ENCODE peak calls at places on chromosomes 3 and 15, in five cellular contexts. Q is H1, O is K562, K is GM12878, S is SK-N-SH. P is an unnamed sample.
A peak's percentile ranks its signal among the peaks of the same experiment; 100 is the strongest.

GRCh38 chr3:195224980-195225580 is 45.9 kb downstream of the XXYLT1 start:
- DNase-seq in S (no peak), K (no peak), O (no peak), Q (peak; percentile 44), P (no peak)

GRCh38 chr3:13569201-13569600 is 20.3 kb downstream of the FBLN2 start:
- DNase-seq in Q (no peak), K (no peak), S (peak; percentile 72), O (no peak), P (no peak)

GRCh38 chr3:169954142-169954756 is 12.4 kb upstream of the SEC62 start:
- DNase-seq in S (no peak), Q (no peak), K (peak; percentile 38), O (no peak), P (no peak)

GRCh38 chr3:194257916-194258668 is 93.0 kb downstream of the CPN2 start:
- DNase-seq in S (no peak), K (no peak), O (no peak), Q (no peak), P (no peak)

GRCh38 chr3:171427771-171428320 is 32.4 kb downstream of the TNIK start:
- DNase-seq in K (no peak), S (no peak), O (no peak), Q (no peak), P (no peak)

GRCh38 chr15:74302821-74303359 is 64.6 kb downstream of the CYP11A1 start:
- DNase-seq in O (peak; percentile 49), K (no peak), Q (peak; percentile 87), S (peak; percentile 93), P (peak; percentile 11)

GRCh38 chr3:168883145-168883544 is 780.4 kb downstream of the MECOM start:
- DNase-seq in K (no peak), S (no peak), Q (no peak), O (no peak), P (no peak)

GRCh38 chr3:148066787-148067186 is 630.9 kb upstream of the AGTR1 start:
- DNase-seq in Q (no peak), O (no peak), S (no peak), K (no peak), P (no peak)

GRCh38 chr3:55270976-55271375 is 216.1 kb downstream of the WNT5A start:
- DNase-seq in K (no peak), Q (no peak), S (no peak), O (no peak), P (peak; percentile 3)

GRCh38 chr3:55157736-55158135 is 229.9 kb upstream of the LRTM1 start:
- DNase-seq in Q (no peak), K (no peak), O (no peak), S (no peak), P (no peak)

GRCh38 chr3:81838455-81838854 is 77.0 kb upstream of the GBE1 start:
- DNase-seq in K (no peak), S (no peak), Q (no peak), O (no peak), P (no peak)

GRCh38 chr3:186365202-186365974 is 3.4 kb upstream of the DGKG start:
- DNase-seq in Q (no peak), S (no peak), O (no peak), K (no peak), P (no peak)

GRCh38 chr3:176521531-176522175 is 675.6 kb downstream of the TBL1XR1 start:
- DNase-seq in O (no peak), K (no peak), S (no peak), Q (no peak), P (no peak)

GRCh38 chr3:186742618-186743335 is 25.6 kb downstream of the KNG1 start:
- DNase-seq in Q (no peak), S (no peak), K (no peak), O (no peak), P (peak; percentile 80)

GRCh38 chr3:67386446-67386845 is 268.0 kb downstream of the SUCLG2 start:
- DNase-seq in S (no peak), K (no peak), Q (no peak), O (no peak), P (no peak)

GRCh38 chr15:88917764-88918163 is 4.6 kb upstream of the MFGE8 start:
- DNase-seq in K (no peak), S (no peak), Q (no peak), O (no peak), P (no peak)

GRCh38 chr3:178703268-178703975 is 167.2 kb downstream of the KCNMB2 start:
- DNase-seq in S (no peak), O (peak; percentile 14), K (no peak), Q (no peak), P (no peak)

GRCh38 chr15:57031082-57031481 is 112.6 kb downstream of the TCF12 start:
- DNase-seq in Q (no peak), S (no peak), K (no peak), O (no peak), P (no peak)

GRCh38 chr3:50444782-50445181 is 58.7 kb downstream of the CACNA2D2 start:
- DNase-seq in O (no peak), S (no peak), Q (no peak), K (no peak), P (no peak)

GRCh38 chr3:30548605-30549004 is 57.8 kb upstream of the TGFBR2 start:
- DNase-seq in K (no peak), Q (peak; percentile 84), S (peak; percentile 32), O (peak; percentile 61), P (no peak)

GRCh38 chr3:38165722-38166387 is 518 bp downstream of the OXSR1 start:
- DNase-seq in Q (no peak), K (no peak), S (no peak), O (no peak), P (peak; percentile 31)

GRCh38 chr15:41512512-41513281 is 930 bp downstream of the LTK start:
- DNase-seq in O (peak; percentile 63), K (no peak), Q (peak; percentile 68), S (peak; percentile 75), P (no peak)

GRCh38 chr3:162295323-162295983 is 798.8 kb downstream of the OTOL1 start:
- DNase-seq in Q (no peak), S (no peak), K (no peak), O (no peak), P (no peak)

GRCh38 chr3:72285483-72285882 is 500.5 kb upstream of the PROK2 start:
- DNase-seq in K (no peak), O (no peak), S (no peak), Q (no peak), P (no peak)
- TF ChIP-seq EP300 in K (no peak), O (no peak), S (no peak), Q (no peak), P (no peak)

GRCh38 chr3:136070953-136071949 is 105.7 kb downstream of the PPP2R3A start:
- DNase-seq in O (no peak), S (no peak), Q (no peak), K (no peak), P (no peak)
- TF ChIP-seq JUND in O (no peak), S (no peak), Q (no peak), K (no peak), P (no peak)

GRCh38 chr3:114872588-114872987 is 274.5 kb downstream of the ZBTB20 start:
- DNase-seq in K (no peak), S (no peak), O (no peak), Q (no peak), P (no peak)
- TF ChIP-seq EP300 in K (no peak), S (no peak), O (no peak), Q (no peak), P (no peak)

GRCh38 chr15:66620744-66621344 is 55.0 kb upstream of the LCTL start:
- DNase-seq in S (no peak), K (no peak), Q (no peak), O (no peak), P (no peak)

GRCh38 chr15:66623801-66624453 is 58.1 kb upstream of the LCTL start:
- DNase-seq in K (no peak), S (no peak), Q (no peak), O (no peak), P (no peak)

GRCh38 chr15:66625531-66625930 is 59.7 kb upstream of the LCTL start:
- DNase-seq in K (no peak), S (no peak), Q (no peak), O (no peak), P (no peak)

GRCh38 chr15:66621491-66622467 is 56.0 kb upstream of the LCTL start:
- DNase-seq in S (no peak), O (peak; percentile 73), K (no peak), Q (peak; percentile 68), P (no peak)

GRCh38 chr15:66622677-66623076 is 56.9 kb upstream of the LCTL start:
- DNase-seq in S (no peak), K (no peak), Q (no peak), O (no peak), P (no peak)
- TF ChIP-seq JUND in S (no peak), K (no peak), Q (no peak), O (no peak), P (no peak)

GRCh38 chr15:35362195-35362829 is 183.7 kb downstream of the DPH6 start:
- DNase-seq in K (no peak), S (no peak), O (no peak), Q (no peak), P (no peak)

DNA sequence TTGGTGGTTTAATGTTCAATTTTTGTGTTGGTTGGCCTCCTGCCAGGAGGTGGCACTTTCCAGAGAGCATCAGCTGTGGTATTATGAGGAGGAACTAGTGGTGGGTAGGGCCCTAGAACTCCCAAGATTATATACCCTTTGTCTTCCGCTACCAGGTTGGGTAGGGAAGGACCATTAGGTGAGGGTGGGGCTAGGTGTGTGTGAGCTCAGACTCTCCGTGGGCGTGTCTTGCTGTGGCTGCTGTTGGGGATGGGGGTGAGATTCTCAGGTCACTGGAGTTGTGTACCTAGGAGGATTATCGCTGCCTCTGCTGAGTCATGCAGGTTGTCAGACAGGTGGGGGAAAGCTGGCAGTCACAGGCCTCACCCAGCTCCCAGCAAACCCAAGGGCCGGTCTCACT is 187.1 kb downstream of the DPH6 start:
- DNase-seq in S (no peak), Q (no peak), O (no peak), K (no peak), P (no peak)
- TF ChIP-seq EP300 in S (no peak), Q (no peak), O (no peak), K (no peak), P (no peak)